ENCODE peak calls at places on chromosome 10, in four cellular contexts. Y is tibial nerve, O is transverse colon, N is aorta. M is an unnamed sample.
A peak's percentile ranks its signal among the peaks of the same experiment; 100 is the strongest.

GRCh38 chr10:6737080-6737641 is 157.1 kb upstream of the PRKCQ start:
- DNase-seq in Y (no peak), O (no peak), N (no peak), M (no peak)

GRCh38 chr10:101745074-101745690 is 30.7 kb downstream of the FGF8 start:
- DNase-seq in Y (peak; percentile 7), O (no peak), N (no peak), M (no peak)

GRCh38 chr10:75097666-75098285 is 13.7 kb upstream of the SAMD8 start:
- DNase-seq in Y (no peak), O (no peak), N (no peak), M (no peak)

GRCh38 chr10:62384057-62384446 is 9.9 kb downstream of the ZNF365 start:
- DNase-seq in Y (no peak), O (no peak), N (no peak), M (no peak)

GRCh38 chr10:43427166-43427825 is 9.6 kb upstream of the ZNF487 start:
- DNase-seq in Y (no peak), O (no peak), N (no peak), M (peak; percentile 58)

GRCh38 chr10:101777085-101777856 is 1.4 kb upstream of the FGF8 start:
- DNase-seq in Y (no peak), O (no peak), N (no peak), M (peak; percentile 11)

GRCh38 chr10:69496352-69497234 is 45.3 kb downstream of the TSPAN15 start:
- DNase-seq in Y (no peak), O (no peak), N (peak; percentile 59), M (no peak)

GRCh38 chr10:5959581-5960069 is 17.7 kb downstream of the IL15RA start:
- DNase-seq in Y (no peak), O (no peak), N (no peak), M (no peak)

GRCh38 chr10:130882911-130883310 is 428.6 kb downstream of the TCERG1L start:
- DNase-seq in Y (no peak), O (no peak), N (no peak), M (no peak)

GRCh38 chr10:72505435-72505834 is 120.4 kb downstream of the MICU1 start:
- DNase-seq in Y (no peak), O (no peak), N (no peak), M (no peak)
- H3K27me3 ChIP-seq in Y (no peaks in the 10 kb centered on the region), O (no peaks in the 10 kb centered on the region), N (no peaks in the 10 kb centered on the region), M (no peaks in the 10 kb centered on the region)

GRCh38 chr10:133324198-133324792 is 12.4 kb downstream of the CALY start:
- DNase-seq in Y (no peak), O (peak; percentile 84), N (peak; percentile 51), M (peak; percentile 66)

GRCh38 chr10:133325392-133325760 is 11.3 kb downstream of the CALY start:
- DNase-seq in Y (no peak), O (no peak), N (no peak), M (no peak)

GRCh38 chr10:133325761-133326463 is 10.8 kb downstream of the CALY start:
- DNase-seq in Y (no peak), O (no peak), N (peak; percentile 47), M (no peak)

GRCh38 chr10:133326745-133327650 is 9.7 kb downstream of the CALY start:
- DNase-seq in Y (no peak), O (no peak), N (peak; percentile 35), M (no peak)

GRCh38 chr10:133324857-133325260 is 11.8 kb downstream of the CALY start:
- DNase-seq in Y (no peak), O (no peak), N (peak; percentile 54), M (no peak)
- H3K27me3 ChIP-seq in Y (no peaks in the 10 kb centered on the region), O (peaks cover 52% of the 10 kb centered on the region), N (peaks cover 1% of the 10 kb centered on the region), M (peaks cover 41% of the 10 kb centered on the region)

GRCh38 chr10:71424496-71425194 is 27.9 kb downstream of the CDH23 start:
- DNase-seq in Y (no peak), O (no peak), N (no peak), M (no peak)
- H3K27me3 ChIP-seq in Y (no peaks in the 10 kb centered on the region), O (peaks cover 4% of the 10 kb centered on the region), N (no peaks in the 10 kb centered on the region), M (no peaks in the 10 kb centered on the region)

GRCh38 chr10:50585921-50586739 is 37.6 kb downstream of the SGMS1 start:
- DNase-seq in Y (no peak), O (no peak), N (no peak), M (no peak)
- H3K27me3 ChIP-seq in Y (no peaks in the 10 kb centered on the region), O (no peaks in the 10 kb centered on the region), N (no peaks in the 10 kb centered on the region), M (no peaks in the 10 kb centered on the region)

GRCh38 chr10:1535337-1535957 is 201.9 kb downstream of the ADARB2 start:
- DNase-seq in Y (no peak), O (peak; percentile 4), N (no peak), M (no peak)

GRCh38 chr10:1538531-1539061 is 198.7 kb downstream of the ADARB2 start:
- DNase-seq in Y (no peak), O (no peak), N (no peak), M (no peak)

GRCh38 chr10:1538121-1538520 is 199.2 kb downstream of the ADARB2 start:
- DNase-seq in Y (no peak), O (no peak), N (no peak), M (peak; percentile 42)

GRCh38 chr10:1534820-1535219 is 202.5 kb downstream of the ADARB2 start:
- DNase-seq in Y (no peak), O (no peak), N (no peak), M (no peak)

DNA sequence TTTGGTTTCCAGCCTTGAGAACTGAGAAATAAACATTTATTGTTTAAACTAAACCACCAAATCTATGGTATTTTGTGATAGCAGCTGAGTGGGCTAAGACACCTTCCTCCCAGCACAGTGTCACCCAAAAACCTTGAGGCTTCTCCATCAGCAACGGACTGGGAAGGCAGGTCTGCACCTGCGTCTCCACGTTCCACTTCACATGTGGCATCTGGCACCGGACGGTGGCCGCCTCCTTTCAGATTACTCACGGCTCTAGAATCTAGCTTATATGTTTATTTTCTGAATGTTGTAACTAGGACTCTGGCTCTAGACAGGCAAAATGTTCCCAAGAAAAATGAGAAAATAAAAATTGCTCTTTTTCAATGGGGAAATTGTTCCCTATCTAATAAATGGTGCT is 201.0 kb downstream of the ADARB2 start:
- DNase-seq in Y (no peak), O (peak; percentile 1), N (no peak), M (peak; percentile 11)
- H3K27me3 ChIP-seq in Y (no peaks in the 10 kb centered on the region), O (no peaks in the 10 kb centered on the region), N (no peaks in the 10 kb centered on the region), M (no peaks in the 10 kb centered on the region)

GRCh38 chr10:2201534-2202104 is 464.3 kb upstream of the ADARB2 start:
- DNase-seq in Y (no peak), O (no peak), N (no peak), M (no peak)
- H3K27me3 ChIP-seq in Y (no peaks in the 10 kb centered on the region), O (no peaks in the 10 kb centered on the region), N (no peaks in the 10 kb centered on the region), M (no peaks in the 10 kb centered on the region)

GRCh38 chr10:86363833-86364511 is 2.6 kb downstream of the GRID1 start:
- DNase-seq in Y (no peak), O (no peak), N (peak; percentile 38), M (peak; percentile 41)

GRCh38 chr10:86362129-86362527 is 4.5 kb downstream of the GRID1 start:
- DNase-seq in Y (no peak), O (no peak), N (no peak), M (peak; percentile 15)

GRCh38 chr10:86361134-86362128 is 5.2 kb downstream of the GRID1 start:
- DNase-seq in Y (no peak), O (peak; percentile 1), N (peak; percentile 18), M (peak; percentile 12)

GRCh38 chr10:86363184-86363832 is 3.3 kb downstream of the GRID1 start:
- DNase-seq in Y (no peak), O (no peak), N (peak; percentile 63), M (no peak)

DNA sequence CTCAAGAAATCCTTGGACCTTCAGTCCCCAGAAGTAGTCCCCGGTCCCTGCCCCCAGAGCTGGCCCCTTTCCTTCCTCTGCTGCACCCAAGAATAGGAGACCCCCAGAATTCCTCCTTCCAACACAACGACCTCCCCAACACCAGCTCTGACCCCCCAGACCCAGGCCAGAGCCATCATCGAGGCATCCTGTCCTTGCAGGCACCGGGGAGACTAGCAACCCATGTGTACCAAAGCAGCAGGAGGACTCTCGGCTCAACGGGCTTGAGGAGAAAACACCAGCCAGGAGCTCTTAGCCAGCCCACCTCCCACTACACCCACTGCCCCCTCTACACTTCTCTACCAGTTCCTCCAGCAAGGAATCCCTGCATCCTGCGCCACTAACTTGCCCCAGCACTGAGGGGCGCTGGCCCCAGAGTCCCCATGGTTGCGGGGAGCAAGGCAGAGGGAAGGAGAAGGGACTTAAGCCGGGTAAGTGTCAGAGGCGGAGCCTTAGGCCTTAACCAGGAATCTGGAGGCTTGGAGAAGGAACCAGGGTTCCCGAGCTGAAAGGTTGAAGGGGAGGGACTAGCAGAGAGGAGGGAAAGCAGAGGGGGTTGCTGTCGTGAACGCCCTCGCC is 3.9 kb downstream of the GRID1 start:
- DNase-seq in Y (no peak), O (peak; percentile 4), N (peak; percentile 30), M (peak; percentile 41)
- H3K27me3 ChIP-seq in Y (no peaks in the 10 kb centered on the region), O (peaks cover 57% of the 10 kb centered on the region), N (no peaks in the 10 kb centered on the region), M (peaks cover 15% of the 10 kb centered on the region)

GRCh38 chr10:11238893-11239292 is 221.2 kb downstream of the CELF2 start:
- DNase-seq in Y (no peak), O (no peak), N (no peak), M (no peak)
- H3K27me3 ChIP-seq in Y (no peaks in the 10 kb centered on the region), O (no peaks in the 10 kb centered on the region), N (no peaks in the 10 kb centered on the region), M (no peaks in the 10 kb centered on the region)

DNA sequence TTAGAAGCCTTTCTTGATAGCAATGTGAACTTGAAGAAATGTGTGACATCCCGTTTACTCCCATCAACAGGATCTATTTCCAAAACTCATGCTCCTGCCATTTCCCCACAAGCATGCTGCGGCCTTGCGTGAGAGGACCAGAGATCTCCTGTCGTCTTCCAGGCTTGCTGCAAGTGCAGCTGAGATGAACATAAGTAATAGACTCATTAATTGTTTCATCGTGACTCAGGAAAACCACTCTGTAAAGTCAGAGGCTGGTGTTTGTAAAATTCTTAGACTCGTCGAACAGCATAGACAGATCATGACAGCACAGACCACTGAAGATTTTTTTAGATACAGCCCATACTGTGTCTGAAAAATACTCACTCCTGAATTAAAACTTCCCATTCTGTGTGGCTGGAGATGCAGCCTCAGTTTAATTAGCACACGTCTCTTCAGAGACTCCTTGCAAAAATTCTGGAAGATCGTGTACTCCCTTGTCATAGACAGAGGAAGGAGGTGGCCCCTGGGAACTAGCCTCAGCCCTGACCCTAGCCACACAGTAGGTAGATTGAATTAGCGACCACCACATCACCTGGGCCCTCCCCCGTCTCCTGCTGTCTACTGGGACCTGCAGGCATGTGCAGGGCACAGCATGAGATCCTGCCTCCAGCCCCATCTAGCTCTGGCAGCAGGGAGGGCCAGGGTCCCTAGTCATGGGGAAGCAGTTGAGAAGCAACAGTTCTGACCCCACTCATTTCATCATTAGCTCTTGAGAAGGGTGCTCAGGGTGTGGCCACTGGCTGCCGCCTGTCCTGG is 226.0 kb downstream of the CELF2 start:
- DNase-seq in Y (no peak), O (no peak), N (no peak), M (no peak)
- H3K27me3 ChIP-seq in Y (no peaks in the 10 kb centered on the region), O (no peaks in the 10 kb centered on the region), N (no peaks in the 10 kb centered on the region), M (no peaks in the 10 kb centered on the region)

M was measured in Peyer's patch.